ENCODE peak calls at places on chromosomes 16 and 17, in four cellular contexts. W is body of pancreas, C is prostate gland, Y is A549. M is an unnamed sample.

GRCh38 chr17:40818733-40819527 is 3.5 kb downstream of the KRT10 start:
- DNase-seq in W (peak; percentile 78), C (peak; percentile 62), Y (peak; percentile 80), M (peak; percentile 84)

GRCh38 chr17:63250830-63251229 is 195.3 kb downstream of the CYB561 start:
- DNase-seq in W (no peak), C (no peak), Y (no peak), M (no peak)

GRCh38 chr17:55926276-55926995 is 175.6 kb downstream of the PCTP start:
- DNase-seq in W (no peak), C (no peak), Y (no peak), M (no peak)

GRCh38 chr17:21039839-21040575 is 2.8 kb downstream of the USP22 start:
- DNase-seq in W (peak; percentile 25), C (no peak), Y (peak; percentile 57), M (no peak)

GRCh38 chr17:76088041-76088867 is 9.3 kb downstream of the ZACN start:
- DNase-seq in W (no peak), C (no peak), Y (no peak), M (no peak)

GRCh38 chr17:82959242-82959930 is 119.6 kb upstream of the ZNF750 start:
- DNase-seq in W (no peak), C (no peak), Y (no peak), M (no peak)

GRCh38 chr17:79005063-79005861 is 4.3 kb downstream of the CANT1 start:
- DNase-seq in W (peak; percentile 72), C (peak; percentile 90), Y (no peak), M (no peak)

GRCh38 chr17:41734139-41734948 is at the start of gene HAP1:
- DNase-seq in W (peak; percentile 13), C (peak; percentile 39), Y (peak; percentile 84), M (no peak)

GRCh38 chr17:50328360-50328759 is 17.6 kb upstream of the XYLT2 start:
- DNase-seq in W (no peak), C (no peak), Y (no peak), M (no peak)

GRCh38 chr17:1365445-1366039 is 34.5 kb downstream of the YWHAE start:
- DNase-seq in W (peak; percentile 78), C (peak; percentile 67), Y (peak; percentile 82), M (no peak)

GRCh38 chr17:28551421-28552186 is 820 bp downstream of the UNC119 start:
- DNase-seq in W (no peak), C (no peak), Y (no peak), M (no peak)

GRCh38 chr17:50055426-50056216 is at the start of gene ITGA3:
- DNase-seq in W (peak; percentile 85), C (peak; percentile 87), Y (peak; percentile 93), M (peak; percentile 84)

GRCh38 chr17:56499799-56500388 is 93.6 kb upstream of the NOG start:
- DNase-seq in W (peak; percentile 8), C (no peak), Y (no peak), M (no peak)

GRCh38 chr16:4033951-4034350 is 82.3 kb downstream of the ADCY9 start:
- DNase-seq in W (no peak), C (no peak), Y (no peak), M (no peak)

GRCh38 chr17:27199948-27200347 is 94.0 kb upstream of the WSB1 start:
- DNase-seq in W (no peak), C (no peak), Y (no peak), M (no peak)

GRCh38 chr16:30663038-30663437 is 4.8 kb downstream of the FBRS start:
- DNase-seq in W (no peak), C (no peak), Y (no peak), M (no peak)

GRCh38 chr17:29059281-29059680 is 16.3 kb downstream of the PIPOX start:
- DNase-seq in W (no peak), C (no peak), Y (peak; percentile 53), M (no peak)

GRCh38 chr16:12386076-12386641 is 409.6 kb downstream of the SNX29 start:
- DNase-seq in W (no peak), C (no peak), Y (no peak), M (no peak)

GRCh38 chr17:64262422-64263260 is at the start of gene TEX2:
- DNase-seq in W (peak; percentile 75), C (peak; percentile 54), Y (peak; percentile 59), M (peak; percentile 75)

GRCh38 chr16:2818278-2818876 is 1.3 kb downstream of the PRSS21 start:
- DNase-seq in W (no peak), C (no peak), Y (no peak), M (no peak)

GRCh38 chr17:60729854-60730253 is 52.2 kb downstream of the BCAS3 start:
- DNase-seq in W (no peak), C (no peak), Y (no peak), M (no peak)

DNA sequence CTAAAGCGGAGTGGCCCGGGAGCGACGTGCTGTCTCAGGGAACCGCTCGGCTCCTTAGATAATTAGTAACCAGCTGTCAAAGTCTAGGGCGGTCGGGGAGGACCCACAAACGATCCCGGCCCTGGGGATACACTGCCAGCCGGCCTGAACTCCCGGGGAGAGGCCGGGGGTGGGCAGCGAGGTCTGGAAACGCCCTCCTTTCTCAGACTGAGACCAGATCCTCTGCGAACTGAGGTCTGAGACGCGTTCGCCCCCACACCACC is 1.3 kb downstream of the HNF1B start:
- DNase-seq in W (peak; percentile 72), C (no peak), Y (peak; percentile 91), M (no peak)
- TF ChIP-seq POLR2A in W (peak; percentile 58), C (no peak), Y (peak; percentile 25), M (no peak)

GRCh38 chr16:87436225-87437172 is 44.4 kb downstream of the MAP1LC3B start:
- DNase-seq in W (no peak), C (no peak), Y (no peak), M (peak; percentile 49)
- TF ChIP-seq POLR2A in W (no peak), C (no peak), Y (no peak), M (no peak)

DNA sequence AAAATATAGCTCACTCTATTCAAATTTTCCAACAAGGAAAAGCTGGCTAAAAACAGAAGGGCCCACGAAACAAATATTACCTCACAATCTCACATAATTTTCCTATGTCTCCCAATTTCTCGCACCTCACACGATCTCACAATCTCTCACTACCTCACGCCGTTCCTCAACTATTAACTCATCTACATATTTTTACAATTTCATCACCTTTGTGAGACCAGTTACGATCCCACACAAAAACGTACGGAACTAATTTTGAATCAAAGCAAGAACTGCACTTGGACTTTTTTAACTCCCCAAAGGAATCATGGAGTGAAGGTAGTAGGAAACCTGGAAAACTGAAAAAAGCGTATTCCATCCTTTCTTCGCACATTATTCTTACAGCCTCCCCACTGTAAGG is 1.1 kb downstream of the CBX1 start:
- DNase-seq in W (no peak), C (no peak), Y (no peak), M (no peak)
- TF ChIP-seq POLR2A in W (no peak), C (no peak), Y (no peak), M (no peak)

DNA sequence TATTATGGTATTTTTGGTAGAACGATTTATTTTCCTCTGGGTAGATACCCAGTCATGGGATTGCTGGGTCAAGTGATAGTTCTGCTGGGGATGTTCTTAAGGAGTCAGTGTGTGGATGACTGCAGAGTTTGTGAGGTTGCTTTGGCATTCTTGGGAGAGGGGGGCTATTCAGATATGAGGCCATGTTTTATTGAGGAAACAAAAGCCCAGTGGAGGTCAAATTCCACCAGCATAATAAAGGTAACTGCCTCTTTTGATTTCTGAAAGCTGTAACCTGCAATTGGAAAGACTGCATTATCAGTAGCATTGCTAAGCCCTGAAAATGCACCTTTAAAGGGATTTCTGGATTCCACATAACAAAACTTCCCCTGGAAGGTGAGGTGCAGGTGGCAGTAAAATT is 43.7 kb upstream of the HNF1B start:
- DNase-seq in W (no peak), C (no peak), Y (no peak), M (no peak)
- TF ChIP-seq POLR2A in W (no peak), C (no peak), Y (no peak), M (no peak)

DNA sequence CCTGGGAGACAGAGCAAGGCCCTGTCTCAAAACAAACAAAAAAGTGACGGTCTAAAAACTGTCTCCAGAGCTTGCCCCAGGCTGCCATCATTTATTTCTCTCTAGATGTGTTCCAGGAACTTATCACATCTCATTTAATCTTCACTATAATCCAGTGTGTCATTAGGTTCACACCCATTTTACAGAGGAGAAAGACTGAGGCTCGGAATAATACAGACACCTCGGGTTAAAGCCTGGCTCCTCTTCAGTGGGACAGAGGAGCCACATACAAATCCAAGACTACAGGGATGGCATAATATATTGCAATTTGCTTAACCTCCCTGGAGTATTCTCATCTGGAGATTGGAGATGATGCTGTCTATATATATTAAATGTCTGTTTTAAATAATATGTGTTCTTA is 5.9 kb downstream of the PDILT start:
- DNase-seq in W (no peak), C (no peak), Y (no peak), M (no peak)
- TF ChIP-seq POLR2A in W (no peak), C (no peak), Y (no peak), M (no peak)

DNA sequence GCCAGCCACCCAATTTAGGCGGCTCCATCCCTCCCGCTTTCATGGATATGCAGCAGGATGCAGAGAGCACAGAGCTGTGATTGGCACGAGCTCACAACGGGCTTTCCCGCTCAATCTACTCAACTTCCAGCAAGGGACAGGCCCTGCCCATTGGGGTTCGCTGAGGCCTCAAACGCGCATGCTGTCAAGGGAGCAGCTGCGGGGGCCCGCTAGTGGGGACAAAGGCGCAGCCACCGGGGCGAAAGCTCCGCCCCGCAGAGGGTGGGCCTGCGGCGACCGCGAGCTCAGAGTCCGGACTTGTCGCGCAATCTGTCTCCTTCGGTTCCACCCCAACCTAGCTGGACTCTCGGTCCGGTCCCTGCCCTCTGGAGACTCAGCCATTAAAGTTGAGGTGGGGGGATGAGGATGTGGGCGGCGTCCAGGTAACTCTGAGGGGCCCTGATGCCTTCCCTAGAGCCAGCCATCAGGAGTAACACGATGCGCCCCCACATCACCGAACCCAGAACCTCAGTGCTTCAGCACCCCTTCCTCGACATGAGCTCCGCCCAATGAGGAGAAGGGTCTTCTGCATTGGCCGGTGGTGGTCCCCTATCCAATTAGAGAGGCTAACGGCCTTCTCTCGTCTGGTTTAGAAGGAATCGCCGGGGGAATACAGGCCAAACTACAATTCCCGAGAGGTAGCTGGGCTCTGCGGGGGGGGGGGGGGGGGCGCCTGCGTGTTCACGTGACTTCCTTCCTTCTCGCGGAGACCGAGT is 489 bp upstream of the NFATC3 start:
- DNase-seq in W (peak; percentile 86), C (peak; percentile 81), Y (peak; percentile 92), M (peak; percentile 96)
- TF ChIP-seq POLR2A in W (peak; percentile 57), C (peak; percentile 54), Y (peak; percentile 46), M (no peak)

GRCh38 chr17:58215685-58216084 is 3.4 kb downstream of the MKS1 start:
- DNase-seq in W (no peak), C (no peak), Y (no peak), M (no peak)

GRCh38 chr17:58224315-58224714 is 5.3 kb upstream of the MKS1 start:
- DNase-seq in W (no peak), C (no peak), Y (peak; percentile 47), M (no peak)

GRCh38 chr17:58219789-58220183 is 731 bp upstream of the MKS1 start:
- DNase-seq in W (no peak), C (peak; percentile 40), Y (no peak), M (no peak)

GRCh38 chr17:58219007-58219788 is at the start of gene MKS1:
- DNase-seq in W (peak; percentile 96), C (peak; percentile 92), Y (peak; percentile 100), M (peak; percentile 97)
- TF ChIP-seq POLR2A in W (peak; percentile 83), C (peak; percentile 70), Y (peak; percentile 93), M (no peak)